ENCODE peak calls at places on chromosomes 1 and 21, in seven cellular contexts. R is HS-27A, W is glutamatergic neuron, Y is AG04450, F is A172, O is adrenal gland, S is adipocyte. N is an unnamed sample.

GRCh38 chr1:239909894-239910293 is 181.8 kb upstream of the FMN2 start:
- DNase-seq in W (no peak), S (peak), Y (peak), O (no peak), R (no peak), F (no peak), N (no peak)

GRCh38 chr1:81799939-81800740 is 594 bp upstream of the ADGRL2 start:
- DNase-seq in O (peak), R (no peak), W (peak), S (peak), Y (peak), F (no peak), N (no peak)

GRCh38 chr1:30707412-30708360 is 15.7 kb downstream of the MATN1 start:
- DNase-seq in W (peak), R (peak), O (peak), S (peak), Y (no peak), F (peak), N (no peak)

GRCh38 chr1:164622057-164622840 is 63.3 kb downstream of the PBX1 start:
- DNase-seq in W (no peak), S (no peak), F (no peak), R (no peak), Y (no peak), O (no peak), N (no peak)

GRCh38 chr1:24694380-24694843 is 50.8 kb upstream of the CLIC4 start:
- DNase-seq in F (peak), O (no peak), W (no peak), Y (no peak), R (no peak), S (peak), N (peak)

GRCh38 chr1:229360417-229360816 is 17.6 kb upstream of the CCSAP start:
- DNase-seq in R (no peak), F (no peak), Y (no peak), W (no peak), S (no peak), O (no peak), N (no peak)

GRCh38 chr1:69433073-69433472 is 134.6 kb upstream of the LRRC7 start:
- DNase-seq in S (no peak), F (no peak), R (no peak), O (no peak), Y (no peak), W (no peak), N (no peak)

GRCh38 chr1:32338637-32339145 is 2.7 kb upstream of the MARCKSL1 start:
- DNase-seq in W (no peak), O (no peak), R (no peak), Y (no peak), F (no peak), S (no peak), N (no peak)

GRCh38 chr21:45983981-45984551 is 2.5 kb downstream of the COL6A1 start:
- DNase-seq in Y (no peak), O (no peak), F (no peak), W (peak), S (no peak), R (no peak), N (no peak)

GRCh38 chr1:7298145-7298544 is 473.0 kb upstream of the VAMP3 start:
- DNase-seq in W (no peak), O (no peak), S (no peak), F (no peak), Y (no peak), R (no peak), N (no peak)

GRCh38 chr1:21932127-21932526 is 5.0 kb downstream of the HSPG2 start:
- DNase-seq in R (no peak), Y (peak), W (no peak), S (peak), F (no peak), O (peak), N (no peak)

GRCh38 chr1:109306832-109307362 is at the start of gene MYBPHL:
- DNase-seq in F (no peak), O (no peak), Y (no peak), W (peak), R (no peak), S (no peak), N (no peak)

GRCh38 chr21:35051287-35051818 is 2.3 kb upstream of the RUNX1 start:
- DNase-seq in F (peak), S (no peak), Y (no peak), W (peak), R (peak), O (peak), N (peak)

GRCh38 chr1:204945565-204945977 is 74.9 kb downstream of the NFASC start:
- DNase-seq in R (no peak), F (no peak), Y (no peak), O (no peak), S (peak), W (peak), N (no peak)

GRCh38 chr21:45844181-45844580 is 137.4 kb upstream of the COL6A1 start:
- DNase-seq in W (peak), O (no peak), R (no peak), Y (no peak), S (no peak), F (no peak), N (no peak)

GRCh38 chr1:91076834-91077233 is 55.0 kb upstream of the ZNF644 start:
- DNase-seq in R (no peak), Y (no peak), O (no peak), F (no peak), S (no peak), W (no peak), N (no peak)

GRCh38 chr1:224938652-224939051 is 9.2 kb downstream of the DNAH14 start:
- DNase-seq in R (no peak), Y (no peak), F (no peak), S (no peak), W (no peak), O (no peak), N (no peak)

GRCh38 chr1:38570576-38570975 is 289.0 kb downstream of the RRAGC start:
- DNase-seq in W (no peak), S (no peak), R (no peak), O (no peak), F (no peak), Y (no peak), N (no peak)

GRCh38 chr1:172680733-172681275 is 21.9 kb downstream of the FASLG start:
- DNase-seq in Y (no peak), O (no peak), S (no peak), W (no peak), F (no peak), R (no peak), N (no peak)

GRCh38 chr1:243996223-243996622 is 54.9 kb upstream of the ZBTB18 start:
- DNase-seq in R (no peak), F (no peak), S (no peak), Y (no peak), O (no peak), W (no peak), N (no peak)

GRCh38 chr1:234973426-234974250 is 155.0 kb downstream of the TOMM20 start:
- DNase-seq in R (no peak), O (no peak), W (no peak), S (no peak), Y (no peak), F (no peak), N (no peak)

GRCh38 chr21:37784591-37785318 is 131.5 kb downstream of the KCNJ6 start:
- DNase-seq in R (no peak), Y (no peak), W (no peak), F (no peak), O (no peak), S (peak), N (no peak)

GRCh38 chr1:4759671-4760070 is 105.3 kb downstream of the AJAP1 start:
- DNase-seq in R (no peak), Y (no peak), S (no peak), W (no peak), F (no peak), O (no peak), N (no peak)

GRCh38 chr1:181583598-181583997 is 100.3 kb downstream of the CACNA1E start:
- DNase-seq in S (no peak), O (no peak), R (no peak), W (no peak), Y (no peak), F (no peak), N (no peak)

GRCh38 chr21:43905726-43906455 is 40.9 kb downstream of the AGPAT3 start:
- DNase-seq in Y (no peak), F (no peak), O (no peak), R (no peak), S (no peak), W (no peak), N (no peak)

GRCh38 chr1:207828485-207829158 is 76.8 kb downstream of the CD46 start:
- DNase-seq in R (no peak), Y (peak), F (peak), W (peak), O (peak), S (peak), N (peak)

N was measured in HFF-Myc.